ENCODE peak calls at places on chromosomes 2 and 18, in seven cellular contexts. D is activated T-helper 1 cell treated with anti-CD3 and anti-CD28 coated beads, Interleukin-12 subunit alpha, Interleukin-12 subunit beta, Interleukin-2, Interleukin-4 antibody, amounts not matched to agents 30 ng/mL and 10 ng/mL and 1 ng/mL, durations not matched to agents 14 hours and 24 hours and 36 hours; M is NCI-H345; G is AG08396; L is RKO; E is stimulated activated CD8-positive, alpha-beta memory T cell treated with anti-CD3 and anti-CD28 coated beads, Interleukin-7, amount 100 ng/mL, for 1 hour; X is non-pigmented ciliary epithelial cell. U is an unnamed sample.

GRCh38 chr2:220687231-220687843 is 884.8 kb downstream of the EPHA4 start:
- DNase-seq in D (peak; percentile 30), M (peak; percentile 52), G (peak; percentile 61), L (peak; percentile 32), E (peak; percentile 14), X (peak; percentile 26), U (peak; percentile 14)

GRCh38 chr2:150426724-150427123 is 60.7 kb downstream of the RND3 start:
- DNase-seq in D (no peak), M (peak; percentile 26), G (no peak), L (no peak), E (no peak), X (no peak), U (no peak)

GRCh38 chr2:18456026-18456425 is 104.4 kb downstream of the RDH14 start:
- DNase-seq in D (no peak), M (no peak), G (no peak), L (no peak), E (no peak), X (no peak), U (no peak)

GRCh38 chr2:219622472-219622871 is 5.0 kb upstream of the SLC4A3 start:
- DNase-seq in D (no peak), M (no peak), G (no peak), L (no peak), E (no peak), X (no peak), U (no peak)

GRCh38 chr2:38446418-38446817 is 69.3 kb upstream of the ATL2 start:
- DNase-seq in D (no peak), M (no peak), G (no peak), L (no peak), E (no peak), X (no peak), U (no peak)

GRCh38 chr2:216533504-216534068 is 34.9 kb downstream of the RPL37A start:
- DNase-seq in D (no peak), M (no peak), G (no peak), L (no peak), E (no peak), X (no peak), U (no peak)

GRCh38 chr2:10407841-10408648 is 40.1 kb downstream of the ODC1 start:
- DNase-seq in D (peak; percentile 53), M (peak; percentile 36), G (peak; percentile 63), L (peak; percentile 95), E (peak; percentile 23), X (no peak), U (peak; percentile 63)

GRCh38 chr2:41572154-41572553 is 475.7 kb upstream of the PKDCC start:
- DNase-seq in D (no peak), M (no peak), G (no peak), L (no peak), E (no peak), X (no peak), U (no peak)

GRCh38 chr2:109679627-109680026 is 65.5 kb downstream of the SOWAHC start:
- DNase-seq in D (no peak), M (no peak), G (no peak), L (no peak), E (no peak), X (no peak), U (no peak)

GRCh38 chr2:43426305-43427031 is 169.4 kb downstream of the THADA start:
- DNase-seq in D (peak; percentile 75), M (no peak), G (peak; percentile 86), L (peak; percentile 14), E (peak; percentile 13), X (peak; percentile 92), U (peak; percentile 26)

GRCh38 chr2:99481941-99482340 is 7.9 kb downstream of the REV1 start:
- DNase-seq in D (no peak), M (no peak), G (no peak), L (no peak), E (no peak), X (no peak), U (no peak)

GRCh38 chr2:122236152-122236892 is 480.9 kb downstream of the TSN start:
- DNase-seq in D (no peak), M (no peak), G (peak; percentile 17), L (no peak), E (no peak), X (no peak), U (peak; percentile 76)

GRCh38 chr18:23619388-23619873 is 33.1 kb upstream of the NPC1 start:
- DNase-seq in D (no peak), M (no peak), G (peak; percentile 41), L (no peak), E (no peak), X (no peak), U (no peak)

GRCh38 chr2:218395826-218396687 is 3.6 kb upstream of the CTDSP1 start:
- DNase-seq in D (peak; percentile 93), M (peak; percentile 92), G (peak; percentile 93), L (peak; percentile 95), E (peak; percentile 81), X (no peak), U (peak; percentile 93)

GRCh38 chr18:48782381-48782841 is 168.4 kb downstream of the SMAD7 start:
- DNase-seq in D (no peak), M (no peak), G (peak; percentile 37), L (no peak), E (no peak), X (no peak), U (no peak)

GRCh38 chr2:28643911-28644334 is 107.7 kb upstream of the PPP1CB start:
- DNase-seq in D (no peak), M (peak; percentile 46), G (no peak), L (no peak), E (no peak), X (no peak), U (no peak)

GRCh38 chr2:171432969-171433762 is 624 bp downstream of the METTL8 start:
- DNase-seq in D (peak; percentile 6), M (peak; percentile 71), G (no peak), L (peak; percentile 73), E (no peak), X (no peak), U (no peak)

GRCh38 chr2:1489486-1489885 is 76.2 kb downstream of the TPO start:
- DNase-seq in D (no peak), M (no peak), G (no peak), L (no peak), E (no peak), X (no peak), U (no peak)

GRCh38 chr2:239236043-239236807 is 164.6 kb downstream of the HDAC4 start:
- DNase-seq in D (no peak), M (peak; percentile 61), G (no peak), L (no peak), E (no peak), X (no peak), U (no peak)

GRCh38 chr2:67374481-67374880 is 22.7 kb upstream of the ETAA1 start:
- DNase-seq in D (no peak), M (no peak), G (no peak), L (no peak), E (no peak), X (no peak), U (no peak)

GRCh38 chr2:239911630-239912071 is 113.5 kb downstream of the NDUFA10 start:
- DNase-seq in D (no peak), M (no peak), G (no peak), L (no peak), E (no peak), X (no peak), U (no peak)

GRCh38 chr2:216242365-216242764 is 129.9 kb downstream of the MARCHF4 start:
- DNase-seq in D (no peak), M (peak; percentile 93), G (no peak), L (no peak), E (no peak), X (no peak), U (no peak)

GRCh38 chr18:52333860-52334259 is 6.1 kb upstream of the DCC start:
- DNase-seq in D (no peak), M (no peak), G (no peak), L (no peak), E (no peak), X (no peak), U (no peak)

GRCh38 chr2:73113634-73113958 is 848 bp upstream of the RAB11FIP5 start:
- DNase-seq in D (no peak), M (no peak), G (no peak), L (no peak), E (no peak), X (no peak), U (no peak)

GRCh38 chr2:203341741-203342310 is 13.6 kb downstream of the ABI2 start:
- DNase-seq in D (no peak), M (no peak), G (peak; percentile 5), L (no peak), E (no peak), X (no peak), U (no peak)

GRCh38 chr2:193695367-193695766 is 1500.6 kb upstream of the TMEFF2 start:
- DNase-seq in D (no peak), M (peak; percentile 53), G (no peak), L (peak; percentile 69), E (no peak), X (no peak), U (no peak)

GRCh38 chr2:177275041-177275440 is 10.5 kb upstream of the NFE2L2 start:
- DNase-seq in D (no peak), M (no peak), G (no peak), L (no peak), E (no peak), X (no peak), U (no peak)

GRCh38 chr18:74506405-74507119 is 10.4 kb downstream of the CNDP2 start:
- DNase-seq in D (no peak), M (no peak), G (no peak), L (no peak), E (no peak), X (no peak), U (no peak)

GRCh38 chr2:60671971-60672370 is 84.1 kb upstream of the PAPOLG start:
- DNase-seq in D (no peak), M (no peak), G (no peak), L (no peak), E (no peak), X (no peak), U (no peak)

GRCh38 chr2:134408386-134408785 is 154.5 kb downstream of the MGAT5 start:
- DNase-seq in D (no peak), M (no peak), G (no peak), L (no peak), E (no peak), X (no peak), U (no peak)

GRCh38 chr2:234823877-234824376 is 127.9 kb upstream of the SH3BP4 start:
- DNase-seq in D (no peak), M (no peak), G (peak; percentile 91), L (peak; percentile 2), E (no peak), X (peak; percentile 92), U (no peak)

GRCh38 chr2:240130393-240131195 is 5.5 kb downstream of the COPS9 start:
- DNase-seq in D (no peak), M (no peak), G (no peak), L (no peak), E (no peak), X (no peak), U (no peak)

GRCh38 chr18:10442551-10442971 is 11.9 kb upstream of the APCDD1 start:
- DNase-seq in D (no peak), M (no peak), G (no peak), L (no peak), E (no peak), X (no peak), U (no peak)

GRCh38 chr2:230219419-230220331 is at the start of gene SP110:
- DNase-seq in D (peak; percentile 84), M (peak; percentile 28), G (peak; percentile 86), L (peak; percentile 89), E (peak; percentile 58), X (peak; percentile 78), U (peak; percentile 39)

U was measured in 8988T.